ENCODE peak calls at places on chromosomes 1 and 21, in six cellular contexts. S, D, V, N, Z and B are unnamed samples.

GRCh38 chr1:201715801-201716741 is 112.9 kb upstream of the IPO9 start:
- DNase-seq in V (no peak), S (no peak), N (no peak), Z (no peak), D (no peak), B (no peak)

GRCh38 chr1:198934901-198935301 is 296.1 kb downstream of the PTPRC start:
- DNase-seq in Z (peak), S (no peak), V (no peak), D (peak), N (no peak), B (no peak)

GRCh38 chr1:66331641-66332523 is 202.1 kb upstream of the SGIP1 start:
- DNase-seq in V (peak), Z (peak), S (peak), N (peak), D (peak), B (peak)

GRCh38 chr1:235929216-235929615 is 62.5 kb upstream of the LYST start:
- DNase-seq in N (no peak), D (no peak), V (no peak), Z (peak), S (no peak), B (no peak)

GRCh38 chr1:101474039-101474665 is 237.3 kb downstream of the S1PR1 start:
- DNase-seq in Z (peak), S (no peak), D (no peak), V (no peak), N (no peak), B (no peak)

GRCh38 chr21:46517361-46517760 is 58.7 kb downstream of the DIP2A start:
- DNase-seq in Z (peak), D (no peak), S (peak), N (no peak), V (peak), B (no peak)

GRCh38 chr1:119808972-119809550 is 2.2 kb downstream of the REG4 start:
- DNase-seq in N (no peak), Z (peak), D (peak), S (peak), V (peak), B (peak)

GRCh38 chr21:31186916-31187315 is 148.6 kb upstream of the KRTAP19-8 start:
- DNase-seq in V (no peak), S (no peak), N (no peak), Z (no peak), D (no peak), B (no peak)

GRCh38 chr1:182054698-182055326 is 6.7 kb downstream of the ZNF648 start:
- DNase-seq in D (peak), Z (peak), V (no peak), S (no peak), N (no peak), B (no peak)

GRCh38 chr1:103859721-103860120 is 110.0 kb downstream of the AMY1C start:
- DNase-seq in Z (no peak), D (no peak), S (no peak), V (no peak), N (no peak), B (no peak)

GRCh38 chr1:201718346-201719202 is 110.4 kb upstream of the IPO9 start:
- DNase-seq in Z (no peak), N (no peak), D (no peak), S (no peak), V (no peak), B (no peak)

GRCh38 chr1:174040387-174040786 is 18.2 kb upstream of the RC3H1 start:
- DNase-seq in Z (peak), N (no peak), S (no peak), V (peak), D (no peak), B (no peak)

GRCh38 chr1:106554294-106554693 is 502.2 kb upstream of the PRMT6 start:
- DNase-seq in N (no peak), Z (no peak), S (no peak), V (peak), D (no peak), B (no peak)